ENCODE peak calls at places on chromosomes 11 and 22, in nine cellular contexts. B, D, M, Q, E, X, I, W and U are unnamed samples.

GRCh38 chr11:116989184-116989583 is 109.0 kb downstream of the SIK3 start:
- DNase-seq in Q (no peak), B (no peak), D (no peak), X (no peak), W (no peak), I (no peak), M (no peak), E (no peak), U (no peak)

GRCh38 chr22:33684059-33684458 is 236.2 kb downstream of the LARGE1 start:
- DNase-seq in W (no peak), B (no peak), I (no peak), D (no peak), X (no peak), E (no peak), M (no peak), Q (no peak), U (no peak)

GRCh38 chr11:128473631-128474030 is 113.7 kb downstream of the ETS1 start:
- DNase-seq in X (no peak), D (peak; percentile 83), B (no peak), M (no peak), E (no peak), W (no peak), I (no peak), Q (no peak), U (no peak)

GRCh38 chr11:108853864-108854263 is 189.0 kb downstream of the DDX10 start:
- DNase-seq in D (peak; percentile 28), B (no peak), Q (no peak), W (no peak), M (no peak), E (no peak), X (no peak), I (no peak), U (no peak)

GRCh38 chr22:45496451-45496941 is 6.2 kb upstream of the FBLN1 start:
- DNase-seq in I (peak; percentile 10), D (no peak), Q (no peak), M (no peak), W (no peak), X (no peak), E (no peak), B (peak; percentile 54), U (no peak)

GRCh38 chr11:35064114-35064800 is 74.7 kb upstream of the CD44 start:
- DNase-seq in I (no peak), E (no peak), Q (peak; percentile 86), B (no peak), X (peak; percentile 86), D (no peak), W (no peak), M (no peak), U (no peak)

GRCh38 chr22:45144928-45145327 is 18.8 kb upstream of the NUP50 start:
- DNase-seq in Q (no peak), E (no peak), I (peak; percentile 63), M (no peak), X (no peak), W (no peak), B (no peak), D (no peak), U (no peak)

GRCh38 chr11:68658661-68659060 is 25.7 kb upstream of the GAL start:
- DNase-seq in B (no peak), W (no peak), I (peak; percentile 88), E (no peak), M (no peak), D (no peak), Q (no peak), X (peak; percentile 79), U (no peak)

GRCh38 chr11:66722745-66723651 is 6.0 kb downstream of the SPTBN2 start:
- DNase-seq in X (no peak), E (no peak), D (no peak), M (no peak), I (peak; percentile 68), B (no peak), W (no peak), Q (no peak), U (no peak)

GRCh38 chr11:11265994-11266606 is 87.0 kb downstream of the CSNK2A3 start:
- DNase-seq in B (no peak), X (peak; percentile 14), Q (no peak), M (peak; percentile 60), D (peak; percentile 68), I (peak; percentile 88), E (peak; percentile 28), W (peak; percentile 75), U (no peak)

GRCh38 chr11:120832609-120833221 is 191.2 kb upstream of the TBCEL start:
- DNase-seq in X (no peak), I (peak; percentile 55), D (no peak), W (no peak), B (no peak), M (no peak), Q (no peak), E (no peak), U (no peak)

GRCh38 chr11:133718831-133719230 is 126.5 kb downstream of the SPATA19 start:
- DNase-seq in Q (peak; percentile 75), W (no peak), X (no peak), B (no peak), D (no peak), E (no peak), I (no peak), M (no peak), U (no peak)

GRCh38 chr11:40722179-40722795 is 737.2 kb downstream of the LRRC4C start:
- DNase-seq in B (no peak), X (peak; percentile 2), M (no peak), D (peak; percentile 44), W (no peak), E (peak; percentile 35), Q (no peak), I (no peak), U (no peak)

GRCh38 chr22:25824828-25825474 is 83.0 kb downstream of the MYO18B start:
- DNase-seq in E (no peak), M (no peak), B (no peak), W (no peak), X (no peak), I (no peak), D (no peak), Q (no peak), U (no peak)

GRCh38 chr11:37712246-37712645 is 1114.2 kb upstream of the RAG2 start:
- DNase-seq in B (no peak), Q (no peak), I (no peak), D (no peak), X (no peak), E (no peak), W (no peak), M (no peak), U (no peak)

GRCh38 chr11:16191852-16192240 is 164.5 kb downstream of the SOX6 start:
- DNase-seq in W (no peak), Q (no peak), M (no peak), I (no peak), D (no peak), X (no peak), B (no peak), E (no peak), U (no peak)

GRCh38 chr22:29716814-29717213 is 3.0 kb upstream of the CABP7 start:
- DNase-seq in I (peak; percentile 99), D (peak; percentile 54), X (peak; percentile 66), B (peak; percentile 55), E (no peak), W (peak; percentile 89), Q (peak; percentile 90), M (peak; percentile 67), U (peak; percentile 81)

GRCh38 chr11:62141111-62142042 is 17.6 kb downstream of the INCENP start:
- DNase-seq in I (peak; percentile 41), B (no peak), W (no peak), D (no peak), Q (peak; percentile 66), E (no peak), X (no peak), M (no peak), U (peak; percentile 63)

DNA sequence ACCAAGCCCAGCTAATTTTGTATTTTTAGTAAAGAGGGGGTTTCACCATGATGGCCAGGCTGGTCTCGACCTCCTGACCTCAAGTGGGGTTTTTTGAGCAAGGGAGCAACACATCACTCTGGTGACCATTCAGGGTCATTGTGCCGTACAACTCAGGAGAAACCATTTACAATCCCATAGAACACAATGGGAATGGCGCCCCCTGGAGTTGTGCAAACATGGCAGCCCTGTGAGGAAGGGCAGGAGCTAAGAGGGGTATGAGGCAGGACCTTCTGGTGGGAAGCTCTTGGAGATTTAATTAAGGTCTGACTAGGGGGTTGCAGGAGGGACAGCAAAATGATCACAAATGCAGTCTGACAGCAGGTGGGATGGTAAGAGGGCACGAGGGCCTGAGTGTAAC is 9.2 kb upstream of the CSF2RB start:
- DNase-seq in E (no peak), W (no peak), Q (no peak), I (no peak), X (no peak), D (no peak), M (no peak), B (no peak), U (no peak)
- TF ChIP-seq CTCF in E (peak; percentile 25), W (no peak), Q (no peak), I (peak; percentile 6), X (no peak), D (no peak), M (no peak), B (peak; percentile 46), U (peak; percentile 22)

GRCh38 chr22:38051261-38051660 is 5.9 kb upstream of the PICK1 start:
- DNase-seq in I (peak; percentile 19), M (no peak), W (no peak), D (no peak), B (no peak), X (no peak), E (no peak), Q (no peak), U (no peak)
- TF ChIP-seq CTCF in I (no peak), M (no peak), W (no peak), D (no peak), B (no peak), X (no peak), E (no peak), Q (no peak), U (no peak)

GRCh38 chr11:107017433-107018227 is 646 bp downstream of the GUCY1A2 start:
- DNase-seq in Q (peak; percentile 85), D (peak; percentile 63), X (peak; percentile 27), M (peak; percentile 45), E (no peak), W (peak; percentile 40), I (peak; percentile 81), B (no peak), U (peak; percentile 77)
- TF ChIP-seq CTCF in Q (peak; percentile 78), D (peak; percentile 69), X (peak; percentile 34), M (peak; percentile 36), E (peak; percentile 88), W (peak; percentile 26), I (peak; percentile 25), B (peak; percentile 38), U (peak; percentile 82)

DNA sequence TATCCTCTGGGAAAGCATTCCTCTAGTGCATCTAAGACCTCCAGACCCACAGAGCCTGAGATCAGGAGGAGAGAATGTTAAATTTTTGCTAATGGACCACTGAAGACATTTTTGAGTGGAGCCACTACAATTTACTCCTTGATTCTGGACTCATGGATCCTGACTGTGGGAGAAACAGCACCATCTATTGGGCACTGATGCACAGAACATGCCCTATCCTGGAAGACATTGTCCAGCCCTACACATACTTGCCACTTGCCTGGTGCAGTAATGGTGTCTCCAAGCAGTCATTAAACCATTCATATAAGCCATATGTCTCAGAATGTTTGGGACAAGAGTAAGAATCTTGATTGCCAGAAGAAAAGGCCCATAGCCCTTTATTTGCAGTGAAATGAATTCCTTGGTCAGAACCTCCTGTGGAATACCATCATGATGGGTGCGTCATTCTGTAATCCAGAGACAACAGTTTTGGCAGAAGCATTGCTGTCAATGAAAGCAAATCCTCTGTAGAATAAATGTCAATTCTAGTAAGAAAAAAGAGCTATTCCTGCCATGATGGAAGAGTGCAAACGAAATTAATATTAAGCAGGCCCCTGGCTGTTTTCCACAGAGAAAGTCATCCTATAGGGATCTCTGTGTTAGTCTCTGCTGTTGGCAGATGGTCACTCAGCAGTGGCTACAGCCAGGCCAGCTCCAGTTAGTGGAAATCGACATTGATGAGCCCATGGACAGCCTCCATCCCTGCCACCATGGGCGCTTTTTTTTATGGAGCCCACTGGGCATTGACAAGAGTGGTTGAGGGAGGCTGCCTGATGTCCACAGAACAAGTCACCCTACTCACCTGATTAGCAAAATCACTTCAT is 43.5 kb downstream of the GGTLC2 start:
- DNase-seq in Q (no peak), B (no peak), M (no peak), E (peak; percentile 33), D (peak; percentile 48), W (peak; percentile 47), X (peak; percentile 71), I (peak; percentile 23), U (no peak)
- TF ChIP-seq CTCF in Q (peak; percentile 84), B (peak; percentile 63), M (peak; percentile 74), E (peak; percentile 68), D (peak; percentile 66), W (peak; percentile 45), X (peak; percentile 82), I (peak; percentile 85), U (peak; percentile 82)